ENCODE peak calls at places on chromosomes 11 and 22, in eight cellular contexts. U, V, J, A, O, F, L and E are unnamed samples.

GRCh38 chr22:33379836-33380235 is 321.7 kb upstream of the SYN3 start:
- DNase-seq in L (no peak), J (no peak), V (no peak), A (no peak), F (no peak), U (no peak), O (no peak), E (no peak)

GRCh38 chr11:111797145-111797581 is 31.0 kb upstream of the PPP2R1B start:
- DNase-seq in U (no peak), V (no peak), O (no peak), F (peak), J (no peak), A (peak), L (no peak), E (no peak)

GRCh38 chr11:5626191-5626590 is 1.4 kb downstream of the TRIM34 start:
- DNase-seq in L (no peak), A (no peak), V (no peak), O (no peak), F (peak), J (no peak), U (no peak), E (no peak)

GRCh38 chr11:124950606-124951330 is 3.2 kb upstream of the CCDC15 start:
- DNase-seq in L (no peak), A (no peak), O (no peak), U (no peak), F (no peak), J (no peak), V (no peak), E (no peak)

GRCh38 chr11:92198276-92198675 is 26.3 kb upstream of the FAT3 start:
- DNase-seq in L (no peak), V (no peak), A (no peak), O (no peak), J (no peak), U (no peak), F (no peak), E (no peak)

GRCh38 chr11:2515401-2516275 is 70.8 kb downstream of the KCNQ1 start:
- DNase-seq in A (no peak), O (peak), V (peak), U (no peak), L (peak), J (peak), F (no peak), E (no peak)

GRCh38 chr11:123448798-123449197 is 18.7 kb downstream of the GRAMD1B start:
- DNase-seq in A (no peak), U (no peak), J (no peak), L (no peak), V (no peak), F (no peak), O (no peak), E (no peak)

GRCh38 chr11:29310016-29310415 is 706.8 kb downstream of the KCNA4 start:
- DNase-seq in A (peak), J (no peak), O (no peak), F (peak), L (no peak), U (no peak), V (no peak), E (no peak)

GRCh38 chr11:69654001-69654659 is 13.2 kb downstream of the CCND1 start:
- DNase-seq in V (no peak), U (no peak), A (no peak), L (no peak), J (peak), F (no peak), O (no peak), E (no peak)

GRCh38 chr22:48750282-48750681 is 1077.4 kb downstream of the BRD1 start:
- DNase-seq in L (no peak), J (no peak), U (no peak), O (no peak), A (no peak), F (no peak), V (no peak), E (peak)

GRCh38 chr11:102990145-102990544 is 34.6 kb upstream of the MMP13 start:
- DNase-seq in V (no peak), F (peak), U (no peak), O (no peak), A (peak), J (no peak), L (no peak), E (no peak)

GRCh38 chr22:33467718-33468117 is 409.5 kb upstream of the SYN3 start:
- DNase-seq in A (no peak), J (no peak), L (no peak), U (no peak), V (no peak), F (no peak), O (no peak), E (no peak)

GRCh38 chr11:10379433-10379832 is 74.6 kb downstream of the ADM start:
- DNase-seq in A (peak), O (no peak), V (no peak), U (no peak), J (no peak), F (peak), L (no peak), E (no peak)

GRCh38 chr11:126862664-126863247 is 137.8 kb downstream of the KIRREL3 start:
- DNase-seq in A (peak), F (no peak), O (no peak), L (no peak), V (no peak), J (no peak), U (no peak), E (no peak)

DNA sequence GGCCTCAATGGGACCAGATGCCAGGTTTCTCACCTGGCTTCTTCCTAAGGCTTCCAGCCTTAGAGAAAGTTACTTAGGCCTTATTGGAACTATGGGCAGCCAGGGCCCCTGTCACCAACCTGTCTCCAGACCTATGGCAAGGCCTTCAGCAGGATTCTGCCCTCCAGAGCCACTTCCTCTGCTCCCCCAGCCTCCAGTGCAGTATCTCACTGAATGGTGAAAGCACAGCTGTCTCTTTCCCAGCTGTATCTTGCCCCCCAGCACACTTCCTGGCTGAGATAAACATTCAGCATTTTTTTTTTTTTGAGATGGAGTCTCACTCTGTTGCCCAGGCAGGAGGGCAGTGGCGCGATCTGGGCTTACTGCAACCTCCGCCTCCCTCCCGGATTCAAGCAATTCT is 1.5 kb downstream of the SLC2A11 start:
- DNase-seq in F (no peak), J (no peak), A (no peak), U (no peak), O (no peak), L (no peak), V (no peak), E (no peak)
- H3K4me3 ChIP-seq in F (no peak), J (no peak), A (no peak), U (no peak), O (no peak), L (no peak), V (no peak), E (no peak)

GRCh38 chr11:394034-394857 is at the start of gene PKP3:
- DNase-seq in A (peak), U (no peak), F (peak), V (no peak), L (peak), J (no peak), O (no peak), E (no peak)
- H3K27ac ChIP-seq in A (no peak), U (no peak), F (peak), V (no peak), L (peak), J (no peak), O (no peak), E (no peak)

GRCh38 chr22:47355776-47356432 is 593.5 kb downstream of the TBC1D22A start:
- DNase-seq in A (no peak), O (peak), U (no peak), J (peak), L (peak), V (no peak), F (no peak), E (no peak)

GRCh38 chr22:47354668-47355387 is 592.4 kb downstream of the TBC1D22A start:
- DNase-seq in A (no peak), U (no peak), J (peak), F (no peak), V (no peak), O (peak), L (peak), E (peak)

GRCh38 chr22:47351836-47352579 is 589.6 kb downstream of the TBC1D22A start:
- DNase-seq in V (no peak), U (no peak), A (no peak), L (peak), F (no peak), O (no peak), J (no peak), E (peak)

GRCh38 chr22:47355388-47355725 is 592.9 kb downstream of the TBC1D22A start:
- DNase-seq in A (no peak), U (no peak), L (no peak), O (peak), J (no peak), F (no peak), V (no peak), E (no peak)

GRCh38 chr22:47352920-47353700 is 590.7 kb downstream of the TBC1D22A start:
- DNase-seq in L (peak), V (no peak), J (no peak), A (no peak), F (no peak), U (no peak), O (peak), E (peak)
- TF ChIP-seq CTCF in L (no peak), V (no peak), J (no peak), A (no peak), F (no peak), U (no peak), O (no peak), E (no peak)

DNA sequence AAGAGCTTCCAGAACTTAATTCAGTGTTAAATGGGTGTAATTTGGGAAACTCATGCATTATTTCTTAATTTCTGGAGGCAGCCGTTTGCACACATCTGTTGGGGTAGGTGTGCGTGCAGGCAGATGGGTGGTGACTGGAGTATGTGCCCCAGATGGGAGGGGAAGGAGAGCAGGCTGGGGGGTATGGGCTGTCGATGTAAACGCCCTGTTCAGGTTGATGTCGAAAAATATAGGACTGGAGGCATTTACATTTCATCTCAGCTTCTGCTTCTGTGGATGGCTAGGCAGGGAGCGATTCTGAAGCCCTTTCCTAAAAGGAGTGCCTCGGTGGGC is 13.8 kb upstream of the SHISAL1 start:
- DNase-seq in F (no peak), A (no peak), U (no peak), L (no peak), V (no peak), J (no peak), O (no peak), E (no peak)
- H3K4me3 ChIP-seq in F (peak), A (peak), U (peak), L (peak), V (peak), J (peak), O (peak), E (peak)

DNA sequence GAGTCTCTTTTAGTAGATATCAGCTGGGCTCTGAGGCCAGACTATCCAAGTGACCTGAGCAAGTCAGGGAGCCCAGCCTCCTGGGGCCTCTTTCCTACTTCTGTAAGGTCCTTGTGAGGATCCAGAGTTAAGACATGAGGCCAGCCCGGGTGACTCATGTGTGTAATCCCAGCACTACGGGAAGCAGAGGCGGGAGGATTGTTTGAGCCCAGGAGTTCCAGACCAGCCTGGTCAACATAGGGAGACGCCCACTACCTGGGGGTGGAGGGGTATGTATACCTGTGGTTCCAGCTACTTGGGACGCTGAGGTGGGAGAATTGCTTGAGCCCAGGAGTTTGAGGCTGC is 36.9 kb upstream of the POLA2 start:
- DNase-seq in F (peak), A (peak), V (peak), U (no peak), O (peak), L (peak), J (no peak), E (no peak)
- H3K27ac ChIP-seq in F (no peak), A (no peak), V (peak), U (no peak), O (peak), L (peak), J (no peak), E (no peak)

GRCh38 chr11:62446091-62446490 is 27.3 kb downstream of the SCGB1A1 start:
- DNase-seq in J (no peak), L (no peak), U (no peak), V (peak), A (no peak), F (no peak), O (no peak), E (no peak)

GRCh38 chr11:62443390-62444201 is 24.8 kb downstream of the SCGB1A1 start:
- DNase-seq in A (peak), L (no peak), U (no peak), V (peak), J (peak), F (no peak), O (peak), E (peak)

GRCh38 chr11:62444835-62445234 is 26.0 kb downstream of the SCGB1A1 start:
- DNase-seq in V (no peak), A (no peak), O (no peak), J (no peak), U (no peak), F (no peak), L (no peak), E (no peak)

GRCh38 chr11:62445314-62445740 is 26.5 kb downstream of the SCGB1A1 start:
- DNase-seq in F (peak), O (peak), U (no peak), A (peak), V (peak), J (no peak), L (peak), E (peak)

GRCh38 chr11:62444271-62444833 is 25.5 kb downstream of the SCGB1A1 start:
- DNase-seq in U (peak), F (peak), J (peak), V (peak), O (peak), A (peak), L (peak), E (peak)
- TF ChIP-seq CTCF in U (no peak), F (no peak), J (no peak), V (no peak), O (no peak), A (no peak), L (no peak), E (no peak)

GRCh38 chr22:17782621-17783020 is 8.4 kb upstream of the BID start:
- DNase-seq in O (no peak), L (no peak), A (no peak), F (no peak), V (no peak), J (peak), U (no peak), E (no peak)
- H3K4me3 ChIP-seq in O (no peak), L (no peak), A (no peak), F (no peak), V (no peak), J (no peak), U (no peak), E (no peak)

GRCh38 chr11:66768088-66768521 is 39.1 kb upstream of the SPTBN2 start:
- DNase-seq in A (peak), V (no peak), F (peak), U (no peak), O (no peak), J (no peak), L (no peak), E (no peak)
- H3K27ac ChIP-seq in A (no peak), V (no peak), F (no peak), U (no peak), O (peak), J (no peak), L (no peak), E (no peak)

DNA sequence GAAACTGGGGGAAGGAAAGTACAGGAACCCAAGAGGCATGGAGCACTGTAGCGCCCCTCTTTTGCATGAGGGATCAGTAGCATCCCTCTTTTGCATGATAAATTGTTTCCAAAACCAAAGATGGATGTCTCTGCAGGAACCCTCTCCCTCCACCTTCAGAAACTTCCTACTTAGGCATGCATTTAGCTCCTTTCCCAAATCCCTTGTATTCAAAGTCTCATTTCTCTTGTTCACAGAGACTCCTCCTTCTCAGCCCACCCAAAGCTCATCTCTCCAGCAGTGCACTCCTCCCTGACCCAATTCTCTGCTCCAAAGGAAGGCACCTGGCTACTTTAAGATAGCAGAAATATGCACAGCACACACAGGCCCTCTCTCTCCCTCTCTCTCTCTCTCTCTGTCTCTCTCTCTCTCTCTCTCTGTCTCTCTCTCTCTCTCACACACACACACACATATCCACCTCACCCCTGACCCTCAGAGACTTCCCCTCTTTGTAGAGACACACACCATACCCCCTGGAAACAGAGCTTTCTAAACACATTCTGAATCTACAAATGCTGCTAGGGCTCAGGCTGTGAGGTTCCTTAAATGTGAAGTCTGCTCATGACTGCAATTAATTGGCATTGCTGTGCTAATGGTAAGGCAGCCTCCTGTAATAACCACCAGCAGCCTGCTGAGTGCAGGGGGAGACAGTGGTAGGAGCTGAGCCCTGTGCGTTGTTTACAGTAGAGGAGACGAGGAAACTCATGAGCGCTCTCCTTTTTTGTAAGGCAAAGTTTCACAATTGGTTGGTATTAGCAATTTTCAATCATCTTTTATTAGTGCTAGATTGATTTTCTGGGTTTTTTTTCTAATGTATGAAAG is 519.6 kb downstream of the NTM start:
- DNase-seq in O (no peak), U (no peak), A (peak), V (no peak), L (no peak), J (no peak), F (peak), E (no peak)
- TF ChIP-seq CTCF in O (peak), U (no peak), A (peak), V (no peak), L (no peak), J (no peak), F (peak), E (no peak)